ENCODE peak calls at places on chromosomes 3 and 15, in four cellular contexts. U is GM12878, O is A549, V is ovary. C is an unnamed sample. For H3K4me1, the result is how much of the 10 kb centered on the place peaks cover.

GRCh38 chr3:112967828-112968227 is 7.1 kb downstream of the CD200R1 start:
- DNase-seq in U (no peak), O (no peak), V (no peak), C (no peak)

GRCh38 chr15:74196175-74196574 is 6.4 kb downstream of the STRA6 start:
- DNase-seq in U (no peak), O (peak), V (peak), C (peak)

GRCh38 chr3:194255252-194256039 is 95.7 kb downstream of the CPN2 start:
- DNase-seq in U (peak), O (no peak), V (no peak), C (peak)

GRCh38 chr3:195867631-195868335 is 40.6 kb downstream of the TNK2 start:
- DNase-seq in U (no peak), O (no peak), V (no peak), C (no peak)

GRCh38 chr3:27721717-27722564 is at the start of gene EOMES:
- DNase-seq in U (no peak), O (peak), V (no peak), C (peak)

GRCh38 chr15:75063338-75063737 is 39.9 kb downstream of the PPCDC start:
- DNase-seq in U (no peak), O (no peak), V (no peak), C (no peak)

GRCh38 chr15:60086676-60087446 is 82.8 kb downstream of the FOXB1 start:
- DNase-seq in U (no peak), O (no peak), V (no peak), C (no peak)

GRCh38 chr15:91706366-91707032 is 147.0 kb upstream of the SLCO3A1 start:
- DNase-seq in U (peak), O (peak), V (peak), C (peak)

GRCh38 chr3:111087924-111088469 is 16.4 kb downstream of the NECTIN3 start:
- DNase-seq in U (no peak), O (no peak), V (no peak), C (no peak)

GRCh38 chr3:101292027-101292426 is 28.3 kb downstream of the IMPG2 start:
- DNase-seq in U (no peak), O (no peak), V (no peak), C (no peak)

GRCh38 chr3:38878650-38879049 is 62.6 kb upstream of the SCN10A start:
- DNase-seq in U (no peak), O (no peak), V (no peak), C (no peak)
- TF ChIP-seq EP300 in U (no peak), O (no peak), V (no peak), C (no peak)

DNA sequence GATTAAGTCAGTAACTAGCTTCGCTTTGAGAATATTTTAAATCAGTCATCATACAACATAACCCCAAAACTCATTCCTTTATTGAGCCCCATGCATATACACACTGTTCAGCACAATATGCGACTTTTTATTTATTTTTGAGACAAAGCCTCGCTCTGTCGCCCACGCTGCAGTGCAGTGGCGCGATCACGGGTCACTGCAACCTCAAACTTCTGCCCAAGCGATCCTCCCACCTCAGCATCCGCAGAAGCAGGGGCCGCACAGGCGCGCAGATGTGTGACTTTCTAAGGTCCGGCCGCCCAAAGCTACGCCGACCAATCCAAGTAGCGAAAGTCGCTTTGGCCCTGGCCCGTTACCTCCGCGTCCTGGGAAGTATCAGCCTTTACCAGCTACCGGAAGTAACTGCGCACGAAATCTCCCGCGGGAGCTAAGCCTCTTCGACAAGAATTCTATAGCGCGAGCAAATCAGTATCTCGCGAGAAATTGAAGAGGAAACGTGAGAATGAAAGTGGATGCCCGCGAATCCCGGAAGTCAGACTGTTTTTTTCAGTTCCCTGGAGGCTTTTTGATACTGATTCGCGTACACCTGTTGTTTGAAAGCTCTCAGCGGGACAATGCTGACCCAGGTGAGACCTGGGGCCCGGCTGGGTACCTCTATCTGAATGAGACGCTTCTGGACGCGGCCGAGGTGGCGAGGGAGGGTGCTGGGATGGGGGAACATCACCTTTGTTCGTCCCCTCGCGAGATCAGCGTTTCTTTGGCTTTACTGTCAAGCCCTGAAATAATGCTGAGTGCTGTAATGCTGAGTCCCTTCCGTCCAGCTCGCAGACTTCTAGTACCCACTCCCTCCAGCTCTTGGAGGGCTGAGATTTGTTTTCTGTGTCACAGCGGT is at the start of the genes DHFR2 and NSUN3:
- DNase-seq in U (peak), O (peak), V (peak), C (peak)
- TF ChIP-seq POLR2A in U (peak), O (peak), V (peak), C (peak)

GRCh38 chr3:71356272-71356671 is 227.3 kb downstream of the FOXP1 start:
- DNase-seq in U (no peak), O (no peak), V (no peak), C (no peak)

GRCh38 chr3:71360170-71360569 is 223.4 kb downstream of the FOXP1 start:
- DNase-seq in U (no peak), O (no peak), V (no peak), C (no peak)

GRCh38 chr3:71355037-71355436 is 228.5 kb downstream of the FOXP1 start:
- DNase-seq in U (no peak), O (no peak), V (no peak), C (no peak)

GRCh38 chr3:71358243-71358642 is 225.3 kb downstream of the FOXP1 start:
- DNase-seq in U (no peak), O (no peak), V (no peak), C (no peak)

GRCh38 chr3:71355862-71356261 is 227.7 kb downstream of the FOXP1 start:
- DNase-seq in U (no peak), O (no peak), V (no peak), C (no peak)
- H3K4me1 ChIP-seq in U (under half), O (under half), V (under half), C (under half)

DNA sequence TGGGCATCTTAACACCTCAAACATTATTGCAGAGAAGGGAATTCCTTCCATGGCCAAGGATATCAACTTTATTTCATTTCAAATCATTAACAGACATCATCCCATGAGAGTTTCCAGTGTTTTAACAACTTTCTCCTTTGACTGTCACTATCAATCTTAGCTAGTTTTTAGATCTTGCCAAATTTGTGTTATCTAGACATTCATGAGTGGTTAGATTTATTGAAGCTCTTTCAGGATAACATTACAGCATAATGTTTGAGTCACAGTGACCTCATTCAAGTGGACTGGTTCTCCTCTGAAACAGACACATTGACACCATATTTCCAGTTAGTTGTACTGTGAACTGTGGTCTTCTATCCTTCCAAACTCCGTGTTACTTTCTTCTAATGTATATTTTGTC is 8.6 kb upstream of the TNFAIP8L3 start:
- DNase-seq in U (no peak), O (no peak), V (no peak), C (no peak)
- TF ChIP-seq EP300 in U (no peak), O (no peak), V (peak), C (no peak)